ENCODE peak calls at places on chromosome 12, in ten cellular contexts. J is activated CD4-positive, alpha-beta T cell treated with anti-CD3 and anti-CD28 coated beads for 36 hours; R is heart left ventricle; O is activated naive CD8-positive, alpha-beta T cell treated with anti-CD3 and anti-CD28 coated beads, Interleukin-2, amount 50 U/mL, for 24 hours; L is lung; K is aorta; E is activated CD8-positive, alpha-beta T cell treated with anti-CD3 and anti-CD28 coated beads for 36 hours; G is central memory CD8-positive, alpha-beta T cell; A is left cardiac atrium; S is right cardiac atrium. W is an unnamed sample.

GRCh38 chr12:89960607-89961394 is 252.2 kb upstream of the ATP2B1 start:
- ATAC-seq in S (no peak), L (no peak), E (peak; percentile 58), K (no peak), J (peak; percentile 57), O (peak; percentile 67), A (no peak), R (no peak), G (no peak), W (peak; percentile 50)

GRCh38 chr12:116068853-116069252 is 208.6 kb downstream of the MED13L start:
- ATAC-seq in O (no peak), A (peak; percentile 54), S (peak; percentile 51), K (no peak), R (peak; percentile 44), E (no peak), J (no peak), L (no peak), G (no peak), W (no peak)

GRCh38 chr12:14327717-14328116 is 37.8 kb upstream of the ATF7IP start:
- ATAC-seq in O (no peak), K (no peak), R (no peak), L (no peak), J (no peak), A (no peak), G (no peak), S (no peak), E (no peak), W (peak; percentile 67)

GRCh38 chr12:108332791-108333382 is 6.2 kb downstream of the CMKLR1 start:
- ATAC-seq in R (peak; percentile 73), G (peak; percentile 87), J (peak; percentile 45), O (no peak), K (peak; percentile 45), L (peak; percentile 61), E (peak; percentile 72), S (peak; percentile 75), A (peak; percentile 78), W (peak; percentile 31)

GRCh38 chr12:124774462-124775167 is 89.0 kb downstream of the SCARB1 start:
- ATAC-seq in R (no peak), J (peak; percentile 89), K (peak; percentile 62), L (peak; percentile 36), E (peak; percentile 92), O (peak; percentile 92), S (peak; percentile 38), G (peak; percentile 86), A (peak; percentile 35), W (peak; percentile 94)

GRCh38 chr12:130879781-130880389 is 8.0 kb downstream of the RAN start:
- ATAC-seq in A (peak; percentile 17), S (peak; percentile 34), L (no peak), R (no peak), E (peak; percentile 26), G (peak; percentile 24), O (peak; percentile 12), J (peak; percentile 32), K (no peak), W (peak; percentile 13)

GRCh38 chr12:124501080-124501642 is 66.3 kb downstream of the NCOR2 start:
- ATAC-seq in L (no peak), A (no peak), J (no peak), S (no peak), O (no peak), K (no peak), E (no peak), G (no peak), R (no peak), W (no peak)

GRCh38 chr12:10400829-10401228 is 8.7 kb downstream of the KLRC4 start:
- ATAC-seq in A (no peak), L (no peak), G (no peak), J (no peak), S (no peak), R (no peak), K (no peak), E (peak; percentile 26), O (no peak), W (no peak)

GRCh38 chr12:49496417-49497360 is 42.1 kb upstream of the KCNH3 start:
- ATAC-seq in O (no peak), S (no peak), J (no peak), K (no peak), A (no peak), R (no peak), L (no peak), G (no peak), E (no peak), W (no peak)

GRCh38 chr12:46364777-46365580 is 7.6 kb downstream of the SLC38A2 start:
- ATAC-seq in J (no peak), E (no peak), K (peak; percentile 47), R (peak; percentile 57), G (no peak), O (no peak), S (peak; percentile 69), A (peak; percentile 40), L (no peak), W (no peak)

GRCh38 chr12:101047652-101048051 is 162.4 kb downstream of the SLC5A8 start:
- ATAC-seq in J (no peak), O (no peak), S (no peak), K (no peak), E (no peak), A (no peak), R (no peak), G (no peak), L (no peak), W (no peak)